ENCODE peak calls at places on chromosomes 6 and 20, in four cellular contexts. L, S, P and R are unnamed samples.

GRCh38 chr6:142903806-142904205 is 41.2 kb downstream of the HIVEP2 start:
- DNase-seq in L (no peak), S (no peak), P (no peak), R (no peak)

GRCh38 chr6:11236351-11236750 is 3.9 kb upstream of the NEDD9 start:
- DNase-seq in L (no peak), S (peak; percentile 73), P (no peak), R (no peak)

GRCh38 chr6:130178692-130179091 is 44.1 kb downstream of the SAMD3 start:
- DNase-seq in L (no peak), S (peak; percentile 76), P (no peak), R (no peak)

GRCh38 chr6:144745434-144745833 is 460.3 kb downstream of the UTRN start:
- DNase-seq in L (no peak), S (no peak), P (no peak), R (no peak)

GRCh38 chr6:114421219-114421618 is 78.4 kb upstream of the HS3ST5 start:
- DNase-seq in L (no peak), S (no peak), P (no peak), R (no peak)

GRCh38 chr20:2701671-2702081 is 9.1 kb downstream of the EBF4 start:
- DNase-seq in L (no peak), S (no peak), P (no peak), R (no peak)

GRCh38 chr6:73746776-73747175 is 50.8 kb downstream of the CD109 start:
- DNase-seq in L (no peak), S (no peak), P (no peak), R (no peak)

GRCh38 chr6:26053929-26054658 is 33.1 kb upstream of the HFE start:
- DNase-seq in L (no peak), S (no peak), P (no peak), R (no peak)

GRCh38 chr20:32697608-32698007 is 23.9 kb upstream of the C20orf203 start:
- DNase-seq in L (no peak), S (no peak), P (no peak), R (no peak)

GRCh38 chr6:40302856-40303449 is 284.2 kb downstream of the LRFN2 start:
- DNase-seq in L (no peak), S (no peak), P (no peak), R (no peak)

GRCh38 chr20:22775671-22776139 is 191.3 kb upstream of the FOXA2 start:
- DNase-seq in L (no peak), S (peak; percentile 73), P (no peak), R (no peak)

GRCh38 chr20:20224806-20225205 is 143.1 kb upstream of the INSM1 start:
- DNase-seq in L (no peak), S (no peak), P (no peak), R (no peak)

GRCh38 chr6:13395272-13396237 is 67.2 kb upstream of the TBC1D7 start:
- DNase-seq in L (peak; percentile 74), S (peak; percentile 58), P (no peak), R (peak; percentile 65)

GRCh38 chr6:131924881-131925474 is 26.2 kb downstream of the CCN2 start:
- DNase-seq in L (no peak), S (peak; percentile 41), P (peak; percentile 35), R (no peak)

GRCh38 chr20:41895216-41895615 is 277.0 kb upstream of the CHD6 start:
- DNase-seq in L (no peak), S (no peak), P (no peak), R (no peak)

GRCh38 chr6:39785281-39785680 is 6.9 kb upstream of the DAAM2 start:
- DNase-seq in L (no peak), S (no peak), P (no peak), R (no peak)

GRCh38 chr6:42030585-42031506 is 19.5 kb upstream of the TAF8 start:
- DNase-seq in L (no peak), S (peak; percentile 73), P (no peak), R (peak; percentile 56)

GRCh38 chr20:18984238-18985200 is 170.9 kb downstream of the SCP2D1 start:
- DNase-seq in L (no peak), S (peak; percentile 29), P (no peak), R (no peak)

GRCh38 chr6:7058250-7058923 is 49.4 kb upstream of the RREB1 start:
- DNase-seq in L (peak; percentile 90), S (peak; percentile 81), P (no peak), R (no peak)

GRCh38 chr6:38436726-38437465 is 202.8 kb downstream of the BTBD9 start:
- DNase-seq in L (no peak), S (peak; percentile 13), P (no peak), R (peak; percentile 60)

GRCh38 chr6:148217921-148218320 is 124.7 kb upstream of the SASH1 start:
- DNase-seq in L (no peak), S (no peak), P (no peak), R (no peak)

GRCh38 chr6:160122744-160123143 is 1.1 kb downstream of the SLC22A1 start:
- DNase-seq in L (no peak), S (no peak), P (no peak), R (no peak)

GRCh38 chr6:137764464-137764863 is 102.6 kb upstream of the TNFAIP3 start:
- DNase-seq in L (no peak), S (no peak), P (no peak), R (no peak)

GRCh38 chr6:41274291-41274690 is 12.2 kb downstream of the TREM1 start:
- DNase-seq in L (no peak), S (no peak), P (no peak), R (no peak)

GRCh38 chr6:43869792-43870659 is 100.0 kb downstream of the VEGFA start:
- DNase-seq in L (no peak), S (no peak), P (no peak), R (no peak)

GRCh38 chr6:106643061-106643460 is 13.7 kb downstream of the QRSL1 start:
- DNase-seq in L (no peak), S (no peak), P (no peak), R (no peak)

GRCh38 chr6:27684264-27685211 is 211.6 kb upstream of the ZNF184 start:
- DNase-seq in L (no peak), S (peak; percentile 65), P (no peak), R (peak; percentile 64)

GRCh38 chr6:91387290-91388062 is 800.6 kb upstream of the MAP3K7 start:
- DNase-seq in L (no peak), S (no peak), P (no peak), R (no peak)

GRCh38 chr6:68158256-68158655 is 476.8 kb upstream of the ADGRB3 start:
- DNase-seq in L (no peak), S (no peak), P (no peak), R (no peak)

GRCh38 chr6:135520781-135521180 is 23.2 kb upstream of the AHI1 start:
- DNase-seq in L (no peak), S (no peak), P (no peak), R (no peak)

GRCh38 chr6:82410151-82410621 is 46.6 kb downstream of the TPBG start:
- DNase-seq in L (no peak), S (no peak), P (no peak), R (no peak)

GRCh38 chr20:45969712-45970634 is 2.0 kb downstream of the ZNF335 start:
- DNase-seq in L (peak; percentile 36), S (peak; percentile 70), P (peak; percentile 45), R (peak; percentile 75)

GRCh38 chr20:45970646-45971424 is 1.2 kb downstream of the ZNF335 start:
- DNase-seq in L (no peak), S (peak; percentile 44), P (no peak), R (peak; percentile 53)

GRCh38 chr20:45967551-45968080 is 4.4 kb downstream of the ZNF335 start:
- DNase-seq in L (no peak), S (no peak), P (no peak), R (no peak)

GRCh38 chr20:45968801-45969711 is 2.9 kb downstream of the ZNF335 start:
- DNase-seq in L (no peak), S (no peak), P (no peak), R (no peak)

DNA sequence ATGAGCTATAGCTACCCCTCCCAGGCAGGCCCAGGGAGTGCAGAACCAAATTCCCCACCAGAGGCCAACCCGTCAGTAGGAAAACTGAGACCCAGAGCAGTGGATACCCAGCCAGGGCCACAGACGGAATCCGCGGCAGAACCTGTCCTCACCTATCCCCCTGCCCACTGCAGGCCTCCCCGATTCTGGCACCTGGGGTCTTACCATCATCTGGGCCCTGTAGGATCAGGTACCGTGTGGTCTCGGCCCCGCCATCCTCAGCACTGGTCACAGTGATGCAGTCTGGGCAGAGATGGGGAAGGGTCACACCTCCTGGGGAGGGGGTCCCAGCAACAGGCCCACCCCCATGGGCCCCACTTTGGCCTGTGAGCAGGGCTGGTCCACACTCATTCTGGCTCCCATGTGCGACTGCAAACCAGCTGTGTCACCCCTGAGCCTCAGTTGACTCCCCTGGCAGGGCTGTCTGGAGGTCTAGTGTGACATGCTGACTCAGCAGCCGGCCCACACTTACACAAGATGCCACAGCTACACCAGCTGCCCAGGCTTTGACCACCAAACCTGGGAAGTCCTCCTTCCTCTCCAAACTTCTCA is 3.8 kb downstream of the ZNF335 start:
- DNase-seq in L (no peak), S (no peak), P (no peak), R (peak; percentile 15)
- H3K36me3 ChIP-seq in L (peaks cover 18% of the 10 kb centered on the region), S (no peaks in the 10 kb centered on the region), P (peaks cover 39% of the 10 kb centered on the region), R (peaks cover 37% of the 10 kb centered on the region)

DNA sequence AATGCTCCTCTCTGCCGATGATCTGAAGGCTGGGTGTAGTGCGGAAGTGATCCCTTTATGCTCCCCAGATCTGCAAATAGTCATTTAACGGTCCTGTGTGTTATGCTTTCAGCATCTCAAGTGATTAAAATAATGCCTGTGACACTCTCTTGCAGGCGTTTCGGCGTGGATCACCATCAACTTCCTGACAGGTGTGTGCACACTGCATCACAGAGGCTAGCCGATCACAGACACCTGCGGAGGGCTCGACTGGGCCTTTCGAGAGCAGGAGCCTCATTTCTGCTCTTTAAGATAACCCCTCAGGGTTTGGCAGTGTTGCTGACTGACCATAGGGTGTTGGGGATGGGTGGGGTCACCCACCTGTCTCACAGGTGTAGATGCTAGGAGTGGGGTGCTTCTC is 20.0 kb downstream of the ENTPD6 start:
- DNase-seq in L (no peak), S (no peak), P (no peak), R (no peak)
- H3K36me3 ChIP-seq in L (peaks cover 13% of the 10 kb centered on the region), S (no peaks in the 10 kb centered on the region), P (peaks cover 27% of the 10 kb centered on the region), R (peaks cover 41% of the 10 kb centered on the region)

GRCh38 chr6:75676377-75676776 is 72.7 kb upstream of the MYO6 start:
- DNase-seq in L (no peak), S (no peak), P (no peak), R (no peak)

DNA sequence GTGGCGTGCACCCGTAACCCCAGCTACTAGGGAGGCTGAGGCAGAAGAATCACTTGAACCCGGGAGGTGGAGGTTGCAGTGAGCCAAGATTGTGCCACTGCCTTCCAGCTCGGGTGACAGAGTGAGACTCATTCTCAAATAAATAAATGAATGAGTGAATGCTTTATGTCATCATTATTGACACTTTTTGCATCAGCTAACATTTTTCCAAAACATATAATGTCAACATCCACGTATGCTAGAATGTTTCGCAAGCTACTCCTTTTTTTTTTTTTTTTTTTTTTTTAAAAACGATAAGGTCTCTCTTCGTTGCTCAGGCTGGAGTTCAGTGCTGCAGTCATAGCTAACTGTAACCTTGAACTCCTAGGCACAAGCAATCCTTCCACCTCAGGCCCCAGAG is 72.2 kb downstream of the SENP6 start:
- DNase-seq in L (no peak), S (no peak), P (no peak), R (no peak)
- H3K36me3 ChIP-seq in L (no peaks in the 10 kb centered on the region), S (no peaks in the 10 kb centered on the region), P (peaks cover 5% of the 10 kb centered on the region), R (peaks cover 59% of the 10 kb centered on the region)

GRCh38 chr6:163566056-163566455 is 151.5 kb downstream of the QKI start:
- DNase-seq in L (no peak), S (no peak), P (no peak), R (no peak)
- H3K36me3 ChIP-seq in L (no peaks in the 10 kb centered on the region), S (no peaks in the 10 kb centered on the region), P (peaks cover 16% of the 10 kb centered on the region), R (peaks cover 84% of the 10 kb centered on the region)